ENCODE peak calls at places on chromosomes 2 and 18, in seven cellular contexts. C is AG09309, U is AG10803, O is dorsolateral prefrontal cortex, M is GM12865, G is HL-60, Y is breast epithelium. S is an unnamed sample.

GRCh38 chr2:9439536-9439935 is 16.1 kb downstream of the CPSF3 start:
- DNase-seq in C (no peak), U (peak; percentile 18), O (no peak), M (no peak), G (no peak), Y (no peak), S (no peak)

GRCh38 chr2:76895469-76895868 is 626.7 kb downstream of the LRRTM4 start:
- DNase-seq in C (no peak), U (no peak), O (no peak), M (no peak), G (no peak), Y (no peak), S (no peak)

GRCh38 chr18:33578371-33579146 is 540 bp downstream of the ASXL3 start:
- DNase-seq in C (no peak), U (no peak), O (peak; percentile 51), M (no peak), G (no peak), Y (no peak), S (no peak)

GRCh38 chr2:9207641-9208301 is 1.2 kb downstream of the ASAP2 start:
- DNase-seq in C (no peak), U (no peak), O (no peak), M (no peak), G (no peak), Y (no peak), S (no peak)

GRCh38 chr2:219453691-219454131 is 19.1 kb downstream of the SPEG start:
- DNase-seq in C (peak; percentile 73), U (peak; percentile 97), O (no peak), M (no peak), G (no peak), Y (peak; percentile 77), S (peak; percentile 59)

GRCh38 chr18:79245517-79246001 is 150.2 kb upstream of the NFATC1 start:
- DNase-seq in C (no peak), U (no peak), O (no peak), M (no peak), G (no peak), Y (no peak), S (no peak)

GRCh38 chr18:13379930-13380665 is 161.5 kb downstream of the LDLRAD4 start:
- DNase-seq in C (no peak), U (no peak), O (no peak), M (no peak), G (no peak), Y (no peak), S (no peak)

GRCh38 chr18:37721544-37722302 is 156.1 kb upstream of the CELF4 start:
- DNase-seq in C (no peak), U (no peak), O (no peak), M (no peak), G (no peak), Y (no peak), S (no peak)

GRCh38 chr2:105455488-105455991 is 56.7 kb upstream of the FHL2 start:
- DNase-seq in C (peak; percentile 99), U (peak; percentile 100), O (no peak), M (no peak), G (no peak), Y (peak; percentile 76), S (peak; percentile 91)

GRCh38 chr18:34222025-34222395 is 2.7 kb downstream of the NOL4 start:
- DNase-seq in C (no peak), U (no peak), O (peak; percentile 54), M (peak; percentile 38), G (no peak), Y (no peak), S (no peak)

GRCh38 chr2:120622159-120622869 is 113.4 kb upstream of the GLI2 start:
- DNase-seq in C (no peak), U (no peak), O (no peak), M (no peak), G (no peak), Y (peak; percentile 44), S (no peak)

GRCh38 chr2:97871096-97871780 is 124.5 kb downstream of the TMEM131 start:
- DNase-seq in C (peak; percentile 90), U (peak; percentile 74), O (no peak), M (no peak), G (no peak), Y (no peak), S (peak; percentile 20)

GRCh38 chr2:233713262-233713615 is 532 bp downstream of the UGT1A5 start:
- DNase-seq in C (no peak), U (no peak), O (no peak), M (no peak), G (no peak), Y (no peak), S (no peak)

GRCh38 chr2:162123806-162124758 is 28.0 kb downstream of the GCG start:
- DNase-seq in C (no peak), U (peak; percentile 60), O (no peak), M (peak; percentile 76), G (no peak), Y (no peak), S (peak; percentile 65)

GRCh38 chr2:148989882-148990493 is 48.5 kb upstream of the LYPD6B start:
- DNase-seq in C (peak; percentile 80), U (peak; percentile 85), O (no peak), M (peak; percentile 87), G (peak; percentile 77), Y (no peak), S (peak; percentile 80)

GRCh38 chr2:40512246-40512645 is 60.4 kb upstream of the SLC8A1 start:
- DNase-seq in C (no peak), U (no peak), O (no peak), M (no peak), G (no peak), Y (no peak), S (no peak)
- H3K4me3 ChIP-seq in C (no peak overlapping the region), U (no peak overlapping the region), O (peak overlapping the region; percentile 44), M (no peak overlapping the region), G (peak overlapping the region; percentile 9), Y (peak overlapping the region; percentile 53), S (no peak overlapping the region)

DNA sequence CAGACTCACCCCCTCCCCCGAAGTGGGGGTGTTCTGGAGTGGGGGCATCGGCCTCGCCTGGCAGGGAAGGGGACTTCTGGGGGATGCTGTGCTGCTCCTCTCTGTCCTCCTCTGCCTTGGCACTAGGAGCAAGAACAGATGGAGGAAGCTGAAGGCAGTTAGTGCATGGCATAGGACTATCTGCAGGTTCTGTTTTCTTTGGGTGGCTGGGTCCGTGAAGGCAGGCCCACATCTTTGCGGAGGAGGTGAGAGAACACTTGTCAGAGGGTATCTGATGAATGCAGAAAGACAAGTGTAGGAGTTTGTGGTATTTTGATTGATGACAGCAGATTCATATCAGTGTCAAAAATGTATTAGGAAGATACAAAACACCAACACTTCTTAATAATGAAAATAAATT is 411.4 kb downstream of the TSN start:
- DNase-seq in C (no peak), U (no peak), O (no peak), M (no peak), G (no peak), Y (no peak), S (no peak)
- TF ChIP-seq CTCF in C (no peak), U (no peak), O (no peak), M (no peak), G (no peak), Y (no peak), S (no peak)

DNA sequence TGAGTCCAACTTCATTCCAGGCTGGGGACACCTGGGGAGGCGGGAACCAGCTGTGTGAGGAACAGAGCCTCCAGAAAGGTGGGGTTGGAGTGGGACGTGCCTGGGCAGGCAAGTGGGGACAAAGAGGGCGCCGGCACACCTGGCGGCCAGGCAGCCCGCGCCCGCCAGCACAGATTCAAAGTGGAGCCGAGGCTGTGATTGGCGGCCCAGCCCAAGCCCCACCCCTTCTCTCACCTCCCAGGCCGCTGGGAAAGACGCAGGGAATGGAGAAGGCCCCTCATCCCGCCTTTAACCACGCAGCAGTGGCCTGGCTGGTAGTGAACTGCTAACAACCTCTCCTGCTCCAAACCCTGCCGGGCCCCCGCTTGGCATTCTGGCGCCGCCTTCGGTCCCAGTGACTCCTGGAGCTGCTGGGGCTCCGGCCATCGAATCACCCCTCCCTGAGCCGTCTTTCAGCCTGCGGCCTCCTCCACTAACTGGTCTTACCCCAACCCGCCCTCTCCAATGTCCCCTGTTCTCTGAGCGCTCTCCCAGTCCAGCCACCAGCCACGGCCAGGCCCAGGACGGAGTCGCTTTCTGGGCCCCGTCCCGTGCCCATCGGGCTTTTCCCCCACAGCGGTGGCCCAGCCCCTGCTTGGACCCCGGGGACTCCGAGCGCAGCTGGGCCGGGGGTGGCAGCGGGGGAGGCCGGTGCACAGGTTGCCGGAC is 27.9 kb upstream of the PTMA start:
- DNase-seq in C (no peak), U (no peak), O (no peak), M (peak; percentile 82), G (no peak), Y (no peak), S (no peak)
- H3K4me3 ChIP-seq in C (peak overlapping the region; percentile 49), U (peak overlapping the region; percentile 54), O (peak overlapping the region; percentile 65), M (peak overlapping the region; percentile 82), G (peak overlapping the region; percentile 26), Y (peak overlapping the region; percentile 66), S (peak overlapping the region; percentile 30)

GRCh38 chr2:69828913-69829242 is 582 bp upstream of the GMCL1 start:
- DNase-seq in C (no peak), U (no peak), O (no peak), M (no peak), G (no peak), Y (no peak), S (no peak)

GRCh38 chr2:69830045-69830905 is 815 bp downstream of the GMCL1 start:
- DNase-seq in C (no peak), U (peak; percentile 18), O (no peak), M (peak; percentile 55), G (peak; percentile 80), Y (peak; percentile 58), S (no peak)

GRCh38 chr2:69827796-69828540 is 1.5 kb upstream of the GMCL1 start:
- DNase-seq in C (no peak), U (no peak), O (no peak), M (no peak), G (no peak), Y (no peak), S (no peak)

GRCh38 chr2:69831354-69831905 is 2.0 kb downstream of the GMCL1 start:
- DNase-seq in C (no peak), U (no peak), O (no peak), M (no peak), G (no peak), Y (no peak), S (peak; percentile 43)

GRCh38 chr2:69829243-69830044 is at the start of gene GMCL1:
- DNase-seq in C (peak; percentile 73), U (peak; percentile 94), O (peak; percentile 94), M (peak; percentile 98), G (peak; percentile 96), Y (peak; percentile 97), S (peak; percentile 86)
- TF ChIP-seq CTCF in C (no peak), U (no peak), O (peak; percentile 47), M (no peak), G (no peak), Y (no peak), S (no peak)

GRCh38 chr2:47898089-47898731 is 8.1 kb downstream of the FBXO11 start:
- DNase-seq in C (no peak), U (no peak), O (no peak), M (peak; percentile 6), G (no peak), Y (no peak), S (no peak)
- H3K4me3 ChIP-seq in C (no peak overlapping the region), U (no peak overlapping the region), O (no peak overlapping the region), M (peak overlapping the region; percentile 31), G (no peak overlapping the region), Y (no peak overlapping the region), S (no peak overlapping the region)

GRCh38 chr2:37343537-37344434 is 644 bp upstream of the QPCT start:
- DNase-seq in C (peak; percentile 25), U (peak; percentile 59), O (no peak), M (no peak), G (no peak), Y (no peak), S (peak; percentile 34)
- TF ChIP-seq CTCF in C (peak; percentile 42), U (peak; percentile 62), O (no peak), M (no peak), G (no peak), Y (no peak), S (peak; percentile 52)

GRCh38 chr18:26228562-26229260 is 2.5 kb downstream of the TAF4B start:
- DNase-seq in C (no peak), U (no peak), O (no peak), M (no peak), G (peak; percentile 17), Y (no peak), S (no peak)
- H3K4me3 ChIP-seq in C (no peak overlapping the region), U (no peak overlapping the region), O (no peak overlapping the region), M (peak overlapping the region; percentile 53), G (peak overlapping the region; percentile 97), Y (no peak overlapping the region), S (no peak overlapping the region)

S was measured in astrocyte of the cerebellum.